ENCODE peak calls at places on chromosomes 6 and 20, in four cellular contexts. B is endodermal cell, M is stomach, S is neural progenitor cell. C is an unnamed sample. For H3K27me3, the result is how much of the 10 kb centered on the place peaks cover.

GRCh38 chr6:27592107-27592480 is 119.2 kb upstream of the ZNF184 start:
- DNase-seq in B (peak), M (no peak), S (peak), C (no peak)

GRCh38 chr6:14925627-14926026 is 320.2 kb upstream of the JARID2 start:
- DNase-seq in B (no peak), M (no peak), S (no peak), C (no peak)

GRCh38 chr6:50330963-50331362 is 281.2 kb upstream of the DEFB112 start:
- DNase-seq in B (no peak), M (no peak), S (no peak), C (no peak)

GRCh38 chr20:45408646-45409213 is 641 bp downstream of the DBNDD2 start:
- DNase-seq in B (no peak), M (no peak), S (no peak), C (no peak)

GRCh38 chr6:112298021-112298745 is 43.8 kb upstream of the LAMA4 start:
- DNase-seq in B (no peak), M (no peak), S (no peak), C (no peak)

GRCh38 chr20:37053230-37053950 is 42.4 kb downstream of the RBL1 start:
- DNase-seq in B (no peak), M (no peak), S (no peak), C (no peak)

GRCh38 chr6:151012321-151013294 is 147.1 kb downstream of the MTHFD1L start:
- DNase-seq in B (no peak), M (no peak), S (no peak), C (no peak)

GRCh38 chr6:168828800-168829199 is 387.8 kb downstream of the SMOC2 start:
- DNase-seq in B (no peak), M (no peak), S (no peak), C (no peak)

GRCh38 chr6:105824732-105825131 is 261.4 kb upstream of the PRDM1 start:
- DNase-seq in B (no peak), M (no peak), S (no peak), C (no peak)

GRCh38 chr6:30508890-30509736 is 19.8 kb downstream of the HLA-E start:
- DNase-seq in B (peak), M (no peak), S (no peak), C (no peak)

GRCh38 chr6:148867851-148868250 is 121.0 kb downstream of the UST start:
- DNase-seq in B (no peak), M (no peak), S (no peak), C (no peak)

GRCh38 chr20:36792422-36792821 is 18.9 kb upstream of the DSN1 start:
- DNase-seq in B (peak), M (peak), S (peak), C (no peak)

GRCh38 chr6:218153-219018 is 73.9 kb upstream of the DUSP22 start:
- DNase-seq in B (peak), M (no peak), S (no peak), C (peak)

GRCh38 chr20:14631011-14631410 is 293.6 kb upstream of the FLRT3 start:
- DNase-seq in B (no peak), M (no peak), S (no peak), C (no peak)

GRCh38 chr20:38198238-38198861 is 33.3 kb upstream of the TGM2 start:
- DNase-seq in B (peak), M (no peak), S (no peak), C (no peak)

GRCh38 chr6:71349395-71349794 is 60.8 kb downstream of the OGFRL1 start:
- DNase-seq in B (no peak), M (no peak), S (peak), C (no peak)

GRCh38 chr20:8573686-8574085 is 441.6 kb downstream of the PLCB1 start:
- DNase-seq in B (no peak), M (no peak), S (no peak), C (no peak)

GRCh38 chr6:111329882-111330633 is 153.0 kb downstream of the REV3L start:
- DNase-seq in B (no peak), M (no peak), S (no peak), C (no peak)

GRCh38 chr6:160919713-160920112 is 71.9 kb upstream of the MAP3K4 start:
- DNase-seq in B (no peak), M (no peak), S (no peak), C (no peak)

GRCh38 chr6:88360203-88360797 is 194.2 kb upstream of the CNR1 start:
- DNase-seq in B (no peak), M (no peak), S (no peak), C (no peak)

GRCh38 chr6:6393069-6393529 is 72.6 kb upstream of the F13A1 start:
- DNase-seq in B (no peak), M (no peak), S (no peak), C (no peak)

DNA sequence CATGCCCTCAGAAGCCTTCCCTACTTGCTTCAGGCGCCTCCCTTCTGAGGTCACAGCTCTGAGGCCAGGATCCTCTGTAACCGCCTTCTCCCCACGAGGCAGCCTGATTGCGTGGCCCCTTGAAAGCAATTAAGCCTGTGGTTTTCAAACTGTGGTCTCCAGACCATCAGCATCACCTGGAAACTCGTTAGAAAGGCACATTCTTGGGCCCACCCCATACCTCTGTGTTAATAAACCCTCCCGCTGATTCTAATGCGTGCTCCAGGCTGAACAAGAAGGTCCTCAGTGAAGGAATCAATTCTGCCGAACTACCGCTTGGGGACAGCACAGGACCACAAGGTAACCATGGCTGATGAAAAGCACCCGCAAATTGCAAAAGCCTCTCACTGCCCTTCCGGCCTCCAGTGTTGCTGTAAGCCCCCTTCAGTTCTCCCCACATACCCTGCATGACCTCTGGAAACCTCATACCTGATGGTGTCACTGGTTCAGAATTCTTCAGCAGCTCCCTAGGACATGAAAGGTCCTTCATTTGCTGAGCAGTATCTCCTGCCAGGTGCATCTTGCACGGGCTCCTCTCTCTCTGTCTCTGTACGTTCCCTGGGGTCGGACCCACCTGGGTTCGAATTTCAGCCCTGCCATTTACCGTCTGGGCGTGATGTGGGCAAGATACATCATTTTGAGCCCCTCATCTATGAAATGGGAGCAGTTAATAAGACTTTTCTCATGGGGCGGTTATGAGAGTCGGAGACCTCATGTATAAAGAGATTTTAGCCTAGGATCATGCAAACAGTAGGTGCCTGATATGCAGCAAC is 93.3 kb upstream of the RNF24 start:
- DNase-seq in B (peak), M (peak), S (peak), C (peak)
- H3K27me3 ChIP-seq in B (under half), M (under half), S (under half), C (under half)

GRCh38 chr6:9254251-9254650 is 818.9 kb upstream of the SLC35B3 start:
- DNase-seq in B (no peak), M (no peak), S (no peak), C (no peak)

GRCh38 chr6:9252784-9253183 is 817.4 kb upstream of the SLC35B3 start:
- DNase-seq in B (peak), M (no peak), S (peak), C (no peak)

GRCh38 chr6:9248125-9248524 is 812.8 kb upstream of the SLC35B3 start:
- DNase-seq in B (no peak), M (no peak), S (no peak), C (no peak)

GRCh38 chr6:9250852-9251251 is 815.5 kb upstream of the SLC35B3 start:
- DNase-seq in B (peak), M (peak), S (peak), C (no peak)
- TF ChIP-seq CTCF in B (peak), M (peak), S (peak), C (peak)

GRCh38 chr6:149987602-149988107 is 23.9 kb downstream of the ULBP1 start:
- DNase-seq in B (peak), M (no peak), S (no peak), C (no peak)
- H3K27me3 ChIP-seq in B (half or more), M (half or more), S (half or more), C (half or more)

GRCh38 chr20:39871013-39871412 is 818.0 kb downstream of the MAFB start:
- DNase-seq in B (no peak), M (no peak), S (no peak), C (no peak)

GRCh38 chr20:39876974-39877615 is 811.9 kb downstream of the MAFB start:
- DNase-seq in B (no peak), M (no peak), S (no peak), C (no peak)

GRCh38 chr20:39873286-39873685 is 815.8 kb downstream of the MAFB start:
- DNase-seq in B (no peak), M (no peak), S (no peak), C (no peak)

GRCh38 chr20:39875493-39876110 is 813.4 kb downstream of the MAFB start:
- DNase-seq in B (peak), M (no peak), S (no peak), C (no peak)

DNA sequence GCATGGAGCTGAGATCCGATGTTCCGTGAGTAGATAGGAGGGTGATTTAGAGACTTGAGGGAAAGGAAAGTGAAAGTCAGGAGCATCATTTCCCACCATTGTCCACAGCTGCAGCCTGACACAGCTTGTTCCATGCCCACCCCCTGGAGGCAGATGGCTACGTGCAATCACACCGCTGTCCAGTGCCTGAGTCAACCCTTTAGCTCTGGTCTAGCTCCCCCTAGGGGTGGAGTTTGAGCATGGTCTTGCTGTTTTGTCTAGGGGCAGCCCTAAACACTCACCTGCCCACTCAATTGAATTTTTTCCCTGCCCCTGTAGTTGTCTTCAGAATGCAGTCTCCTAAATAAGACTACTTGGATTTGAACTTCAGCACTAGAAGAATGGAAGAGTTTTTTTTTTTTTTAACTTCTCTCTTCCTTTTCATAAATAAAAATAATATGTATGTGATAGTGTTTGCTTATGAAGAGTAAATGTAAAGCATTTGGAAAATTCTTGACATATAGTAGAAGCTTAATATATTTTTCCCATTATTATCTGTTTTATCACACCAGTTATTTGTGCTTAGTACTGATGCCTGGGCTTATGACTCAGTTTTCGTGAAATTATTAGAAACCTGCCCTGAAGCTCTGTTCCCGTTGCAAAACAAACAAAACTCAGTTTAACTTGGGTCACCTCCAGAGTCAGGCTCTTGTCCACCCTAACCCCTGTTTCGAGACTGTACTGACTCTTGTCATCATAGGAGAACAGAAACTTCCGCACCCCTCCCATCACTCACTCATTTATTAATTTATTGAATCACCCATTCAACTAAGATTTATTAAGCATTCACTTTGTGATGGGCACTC is 814.8 kb downstream of the MAFB start:
- DNase-seq in B (peak), M (peak), S (peak), C (peak)
- TF ChIP-seq CTCF in B (peak), M (peak), S (peak), C (peak)

DNA sequence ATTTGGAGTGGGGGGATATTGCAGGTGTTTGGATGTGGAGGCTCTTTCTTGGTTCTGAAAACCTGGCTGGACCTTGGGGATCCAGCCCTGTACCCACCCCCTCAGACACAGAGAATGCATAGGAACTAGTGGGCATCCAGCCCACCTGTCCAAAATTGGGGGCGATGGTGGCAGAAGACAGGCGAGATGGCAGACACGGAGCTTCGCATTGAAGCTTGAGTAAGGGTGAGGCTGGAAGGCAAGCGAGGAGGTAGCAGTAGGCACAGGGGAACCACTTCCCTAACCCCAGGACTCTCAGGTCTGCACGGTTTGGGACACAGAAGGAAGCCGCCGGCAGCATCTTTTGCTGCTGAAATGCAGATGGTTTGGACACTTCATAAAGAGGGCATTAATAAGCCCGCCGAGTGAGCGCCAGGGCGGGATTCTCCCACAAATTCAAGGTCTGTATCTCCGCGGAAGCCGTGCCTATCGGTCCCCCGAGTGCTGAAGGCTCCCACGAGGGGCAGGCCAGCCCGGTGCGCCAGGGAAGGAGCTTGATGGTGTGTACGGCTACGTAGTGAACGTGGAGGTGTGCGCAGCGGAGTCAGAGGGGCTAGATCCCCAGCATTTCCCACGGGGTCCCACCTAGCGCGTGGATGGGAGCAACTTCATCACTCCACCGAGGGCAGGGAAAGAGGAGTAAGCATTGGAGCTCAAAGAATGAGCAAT is 1.6 kb upstream of the FOXA2 start:
- DNase-seq in B (peak), M (no peak), S (no peak), C (no peak)
- H3K27me3 ChIP-seq in B (half or more), M (half or more), S (half or more), C (half or more)

GRCh38 chr20:50133474-50134217 is 19.9 kb downstream of the PEDS1 start:
- DNase-seq in B (no peak), M (no peak), S (no peak), C (no peak)
- TF ChIP-seq CTCF in B (peak), M (no peak), S (no peak), C (peak)

C was measured in upper lobe of right lung.